ENCODE peak calls at places on chromosomes 11 and 22, in five cellular contexts. One of them, this sample, is unnamed.

GRCh38 chr11:132353255-132353654 is 982.8 kb downstream of the NTM start:
- DNase-seq in HFFc6: no peak
- DNase-seq in GM12891: no peak
- DNase-seq in mesendoderm: no peak
- DNase-seq in nephron progenitor cell: no peak
- DNase-seq in this sample: no peak

GRCh38 chr11:102430158-102430836 is 22.3 kb downstream of the TMEM123 start:
- DNase-seq in HFFc6: peak; percentile 30
- DNase-seq in mesendoderm: no peak
- DNase-seq in nephron progenitor cell: no peak
- DNase-seq in GM12891: peak; percentile 20
- DNase-seq in this sample: no peak

GRCh38 chr11:63663809-63664208 is 7.4 kb downstream of the ATL3 start:
- DNase-seq in GM12891: no peak
- DNase-seq in HFFc6: peak; percentile 76
- DNase-seq in nephron progenitor cell: no peak
- DNase-seq in mesendoderm: no peak
- DNase-seq in this sample: no peak

GRCh38 chr22:24727218-24727851 is 47.2 kb downstream of the PIWIL3 start:
- DNase-seq in GM12891: no peak
- DNase-seq in nephron progenitor cell: no peak
- DNase-seq in HFFc6: peak; percentile 70
- DNase-seq in mesendoderm: no peak
- DNase-seq in this sample: no peak

GRCh38 chr11:1774886-1775285 is 11.2 kb upstream of the CTSD start:
- DNase-seq in nephron progenitor cell: no peak
- DNase-seq in HFFc6: no peak
- DNase-seq in GM12891: no peak
- DNase-seq in mesendoderm: no peak
- DNase-seq in this sample: no peak

GRCh38 chr22:40685406-40685805 is 6.1 kb downstream of the MCHR1 start:
- DNase-seq in nephron progenitor cell: no peak
- DNase-seq in GM12891: no peak
- DNase-seq in HFFc6: no peak
- DNase-seq in mesendoderm: no peak
- DNase-seq in this sample: no peak

GRCh38 chr22:38799265-38800002 is 5.5 kb upstream of the DNAL4 start:
- DNase-seq in GM12891: no peak
- DNase-seq in HFFc6: peak; percentile 5
- DNase-seq in mesendoderm: no peak
- DNase-seq in nephron progenitor cell: no peak
- DNase-seq in this sample: no peak

GRCh38 chr11:63937713-63938480 is 905 bp upstream of the NAA40 start:
- DNase-seq in HFFc6: no peak
- DNase-seq in GM12891: no peak
- DNase-seq in mesendoderm: peak; percentile 56
- DNase-seq in nephron progenitor cell: peak; percentile 36
- DNase-seq in this sample: no peak

GRCh38 chr11:85847436-85847835 is 7.7 kb upstream of the CCDC83 start:
- DNase-seq in nephron progenitor cell: no peak
- DNase-seq in mesendoderm: no peak
- DNase-seq in GM12891: no peak
- DNase-seq in HFFc6: no peak
- DNase-seq in this sample: no peak

GRCh38 chr11:26847977-26848376 is 126.1 kb upstream of the SLC5A12 start:
- DNase-seq in GM12891: no peak
- DNase-seq in nephron progenitor cell: no peak
- DNase-seq in mesendoderm: no peak
- DNase-seq in HFFc6: no peak
- DNase-seq in this sample: no peak

GRCh38 chr22:47356433-47357011 is 594.1 kb downstream of the TBC1D22A start:
- DNase-seq in mesendoderm: no peak
- DNase-seq in nephron progenitor cell: no peak
- DNase-seq in GM12891: no peak
- DNase-seq in HFFc6: no peak
- DNase-seq in this sample: no peak

GRCh38 chr11:79503028-79503427 is 62.2 kb upstream of the TENM4 start:
- DNase-seq in GM12891: no peak
- DNase-seq in HFFc6: no peak
- DNase-seq in mesendoderm: peak; percentile 78
- DNase-seq in nephron progenitor cell: no peak
- DNase-seq in this sample: no peak

GRCh38 chr11:38814670-38815069 is 2216.6 kb upstream of the RAG2 start:
- DNase-seq in HFFc6: peak; percentile 32
- DNase-seq in nephron progenitor cell: no peak
- DNase-seq in GM12891: no peak
- DNase-seq in mesendoderm: no peak
- DNase-seq in this sample: no peak

GRCh38 chr11:116970485-116971292 is 127.5 kb downstream of the SIK3 start:
- DNase-seq in nephron progenitor cell: no peak
- DNase-seq in mesendoderm: no peak
- DNase-seq in GM12891: no peak
- DNase-seq in HFFc6: no peak
- DNase-seq in this sample: no peak

GRCh38 chr11:69010964-69011623 is 2.0 kb downstream of the MRGPRF start:
- DNase-seq in HFFc6: peak; percentile 75
- DNase-seq in mesendoderm: peak; percentile 74
- DNase-seq in nephron progenitor cell: peak; percentile 80
- DNase-seq in GM12891: peak; percentile 70
- DNase-seq in this sample: no peak

GRCh38 chr11:66878554-66878953 is 21.7 kb downstream of the LRFN4 start:
- DNase-seq in GM12891: no peak
- DNase-seq in mesendoderm: no peak
- DNase-seq in HFFc6: no peak
- DNase-seq in nephron progenitor cell: no peak
- DNase-seq in this sample: no peak

GRCh38 chr11:111531687-111532364 is 8.7 kb upstream of the LAYN start:
- DNase-seq in nephron progenitor cell: no peak
- DNase-seq in mesendoderm: peak; percentile 57
- DNase-seq in GM12891: no peak
- DNase-seq in HFFc6: peak; percentile 88
- DNase-seq in this sample: peak; percentile 25

GRCh38 chr22:42313804-42314581 is 43.5 kb upstream of the TCF20 start:
- DNase-seq in HFFc6: no peak
- DNase-seq in GM12891: peak; percentile 67
- DNase-seq in mesendoderm: peak; percentile 94
- DNase-seq in nephron progenitor cell: peak; percentile 54
- DNase-seq in this sample: no peak

GRCh38 chr11:95498731-95499396 is 267.9 kb upstream of the SESN3 start:
- DNase-seq in nephron progenitor cell: peak; percentile 10
- DNase-seq in mesendoderm: peak; percentile 98
- DNase-seq in GM12891: no peak
- DNase-seq in HFFc6: no peak
- DNase-seq in this sample: no peak

GRCh38 chr22:23431337-23432072 is 148.6 kb downstream of the IGLL1 start:
- DNase-seq in nephron progenitor cell: no peak
- DNase-seq in mesendoderm: peak; percentile 55
- DNase-seq in GM12891: no peak
- DNase-seq in HFFc6: no peak
- DNase-seq in this sample: no peak

GRCh38 chr22:25702571-25703167 is 39.3 kb upstream of the MYO18B start:
- DNase-seq in mesendoderm: no peak
- DNase-seq in HFFc6: no peak
- DNase-seq in nephron progenitor cell: no peak
- DNase-seq in GM12891: no peak
- DNase-seq in this sample: no peak

GRCh38 chr11:20102393-20102792 is 57.9 kb downstream of the DBX1 start:
- DNase-seq in HFFc6: no peak
- DNase-seq in nephron progenitor cell: no peak
- DNase-seq in GM12891: no peak
- DNase-seq in mesendoderm: no peak
- DNase-seq in this sample: no peak

GRCh38 chr22:25069758-25070461 is 117.4 kb downstream of the KIAA1671 start:
- DNase-seq in mesendoderm: no peak
- DNase-seq in GM12891: no peak
- DNase-seq in HFFc6: no peak
- DNase-seq in nephron progenitor cell: peak; percentile 28
- DNase-seq in this sample: no peak

GRCh38 chr11:109894242-109894641 is 198.9 kb upstream of the ZC3H12C start:
- DNase-seq in GM12891: no peak
- DNase-seq in nephron progenitor cell: no peak
- DNase-seq in HFFc6: no peak
- DNase-seq in mesendoderm: peak; percentile 25
- DNase-seq in this sample: no peak

GRCh38 chr11:16805942-16806341 is 67.5 kb downstream of the C11orf58 start:
- DNase-seq in nephron progenitor cell: no peak
- DNase-seq in mesendoderm: no peak
- DNase-seq in HFFc6: peak; percentile 9
- DNase-seq in GM12891: no peak
- DNase-seq in this sample: no peak

GRCh38 chr22:45903355-45904149 is 73.4 kb downstream of the WNT7B start:
- DNase-seq in mesendoderm: no peak
- DNase-seq in HFFc6: peak; percentile 48
- DNase-seq in GM12891: no peak
- DNase-seq in nephron progenitor cell: peak; percentile 43
- DNase-seq in this sample: no peak

GRCh38 chr22:49765091-49765771 is 62.4 kb downstream of the BRD1 start:
- DNase-seq in mesendoderm: no peak
- DNase-seq in GM12891: no peak
- DNase-seq in nephron progenitor cell: no peak
- DNase-seq in HFFc6: no peak
- DNase-seq in this sample: no peak

GRCh38 chr11:34345991-34346480 is 11.8 kb downstream of the ABTB2 start:
- DNase-seq in GM12891: no peak
- DNase-seq in HFFc6: no peak
- DNase-seq in nephron progenitor cell: no peak
- DNase-seq in mesendoderm: no peak
- DNase-seq in this sample: no peak

GRCh38 chr11:14974021-14974698 is 2.0 kb upstream of the CALCA start:
- DNase-seq in mesendoderm: peak; percentile 62
- DNase-seq in HFFc6: no peak
- DNase-seq in nephron progenitor cell: peak; percentile 56
- DNase-seq in GM12891: no peak
- DNase-seq in this sample: no peak

GRCh38 chr11:108115495-108116140 is 5.7 kb upstream of the ACAT1 start:
- DNase-seq in GM12891: no peak
- DNase-seq in mesendoderm: peak; percentile 22
- DNase-seq in nephron progenitor cell: no peak
- DNase-seq in HFFc6: peak; percentile 86
- DNase-seq in this sample: no peak

GRCh38 chr11:74951241-74951640 is 2.2 kb downstream of the SPCS2 start:
- DNase-seq in mesendoderm: no peak
- DNase-seq in nephron progenitor cell: no peak
- DNase-seq in GM12891: no peak
- DNase-seq in HFFc6: no peak
- DNase-seq in this sample: no peak

This sample was measured in KG1.